ENCODE peak calls at places on chromosomes 2 and 18, in four cellular contexts. N is HepG2, U is K562, K is GM12878. G is an unnamed sample.

GRCh38 chr2:33133436-33133835 is 186.7 kb downstream of the LTBP1 start:
- DNase-seq in N (no peak), U (peak), K (no peak), G (no peak)

GRCh38 chr2:11729362-11730212 is 16.8 kb upstream of the LPIN1 start:
- DNase-seq in N (no peak), U (no peak), K (no peak), G (no peak)

GRCh38 chr2:159984034-159984433 is 78.4 kb downstream of the PLA2R1 start:
- DNase-seq in N (no peak), U (no peak), K (no peak), G (no peak)

GRCh38 chr2:205103699-205104098 is 558.4 kb downstream of the PARD3B start:
- DNase-seq in N (no peak), U (no peak), K (no peak), G (no peak)

GRCh38 chr18:42574871-42575270 is 540.6 kb downstream of the RIT2 start:
- DNase-seq in N (no peak), U (no peak), K (no peak), G (no peak)

GRCh38 chr2:214481204-214481603 is 70.3 kb downstream of the VWC2L start:
- DNase-seq in N (no peak), U (no peak), K (no peak), G (no peak)

GRCh38 chr2:233287871-233288270 is 19.7 kb upstream of the SAG start:
- DNase-seq in N (no peak), U (no peak), K (no peak), G (no peak)

GRCh38 chr18:74126684-74127482 is 20.8 kb downstream of the FBXO15 start:
- DNase-seq in N (no peak), U (no peak), K (no peak), G (no peak)

GRCh38 chr2:190984595-190984994 is 29.4 kb downstream of the STAT1 start:
- DNase-seq in N (no peak), U (no peak), K (no peak), G (no peak)

GRCh38 chr2:5530022-5530696 is 162.0 kb upstream of the SOX11 start:
- DNase-seq in N (no peak), U (no peak), K (no peak), G (peak)

GRCh38 chr2:232999354-232999753 is 13.7 kb downstream of the NGEF start:
- DNase-seq in N (peak), U (no peak), K (no peak), G (peak)

GRCh38 chr2:67037655-67038054 is 359.5 kb upstream of the ETAA1 start:
- DNase-seq in N (no peak), U (no peak), K (no peak), G (no peak)

GRCh38 chr18:26071020-26071419 is 19.4 kb downstream of the SS18 start:
- DNase-seq in N (no peak), U (no peak), K (no peak), G (no peak)

GRCh38 chr2:199457147-199458016 is at the start of gene SATB2:
- DNase-seq in N (no peak), U (peak), K (no peak), G (peak)

GRCh38 chr2:50620783-50621182 is 411.1 kb downstream of the NRXN1 start:
- DNase-seq in N (no peak), U (no peak), K (no peak), G (no peak)

GRCh38 chr2:242063364-242064249 is 194.1 kb downstream of the RTP5 start:
- DNase-seq in N (no peak), U (no peak), K (no peak), G (no peak)

GRCh38 chr18:61322265-61322873 is 10.9 kb upstream of the CDH20 start:
- DNase-seq in N (peak), U (peak), K (no peak), G (peak)
- TF ChIP-seq ZBTB33 in N (no peak), U (no peak), K (no peak), G (no peak)

GRCh38 chr18:76914796-76915195 is 92.4 kb downstream of the ZNF236 start:
- DNase-seq in N (no peak), U (no peak), K (no peak), G (no peak)
- TF ChIP-seq RFX5 in N (no peak), U (no peak), K (no peak), G (no peak)

DNA sequence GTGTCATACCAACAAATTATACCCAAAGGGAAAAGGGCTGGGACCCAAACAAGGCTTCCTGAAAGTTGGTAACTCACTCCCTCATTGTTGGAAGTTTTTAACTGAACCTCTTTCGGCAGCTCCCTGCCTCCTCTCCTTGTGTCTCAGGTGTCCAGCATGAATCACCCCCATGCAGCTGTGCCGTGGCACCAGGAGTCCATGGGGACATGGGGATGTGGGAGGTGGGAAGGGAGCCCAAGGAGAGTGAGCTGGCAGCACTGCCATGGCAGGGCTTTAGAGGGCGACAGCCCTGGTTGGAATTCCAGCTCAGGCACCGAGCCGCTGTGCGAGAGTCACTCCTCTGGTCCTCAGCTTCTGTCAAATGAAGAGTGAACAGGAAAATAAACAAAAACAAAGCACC is 12.5 kb upstream of the GYPC start:
- DNase-seq in N (no peak), U (no peak), K (no peak), G (no peak)
- TF ChIP-seq CTCF in N (peak), U (no peak), K (no peak), G (no peak)

DNA sequence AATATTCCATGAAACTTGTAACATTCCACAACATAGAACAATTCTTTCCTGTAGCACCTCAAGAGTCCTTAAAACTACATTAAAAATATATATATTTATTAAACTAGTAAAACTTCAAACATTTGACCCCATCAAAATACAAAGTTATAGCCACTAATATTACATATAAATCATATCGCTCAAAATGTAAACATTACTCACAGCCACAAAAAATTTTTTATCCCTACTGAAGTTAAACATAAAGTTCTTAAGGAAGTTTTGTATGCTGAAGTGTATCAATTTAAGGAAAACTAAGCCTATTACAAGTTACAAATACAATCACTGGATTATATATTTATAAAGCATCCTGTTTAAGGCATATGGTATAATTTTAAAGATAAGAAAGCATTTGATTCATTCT is 80.3 kb upstream of the DNER start:
- DNase-seq in N (no peak), U (no peak), K (no peak), G (no peak)
- TF ChIP-seq ZBTB33 in N (no peak), U (no peak), K (no peak), G (no peak)

DNA sequence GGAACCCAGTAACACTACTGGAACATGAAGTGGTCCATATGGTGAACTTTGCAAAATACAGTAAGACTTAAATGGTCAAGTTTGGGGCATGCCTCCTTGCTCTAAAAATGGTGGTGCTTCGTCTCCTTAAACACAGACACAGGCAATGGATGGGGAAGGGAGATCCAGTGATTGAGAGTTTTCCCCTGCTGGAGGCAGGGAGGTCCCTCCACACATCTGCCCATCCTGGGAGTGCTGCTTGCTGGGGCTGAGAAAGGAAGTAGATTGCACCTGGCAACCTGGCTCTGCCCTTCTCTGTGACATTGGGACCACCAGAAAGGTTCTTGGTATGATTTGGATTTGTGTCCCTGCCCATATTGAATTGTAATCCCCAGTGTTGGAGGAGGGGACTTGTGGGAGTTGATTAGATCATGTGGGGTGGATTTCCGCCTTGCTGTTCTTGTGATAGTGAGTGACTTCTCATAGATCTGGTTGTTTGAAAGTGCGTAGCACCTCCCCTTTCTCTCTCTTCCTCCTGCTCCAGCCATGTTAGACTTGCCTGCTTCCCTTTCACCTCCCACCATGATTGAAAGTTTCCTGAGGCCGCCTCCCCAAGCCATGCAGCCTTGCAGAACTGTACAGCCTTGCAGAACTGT is 35.4 kb upstream of the SKOR2 start:
- DNase-seq in N (no peak), U (no peak), K (no peak), G (no peak)
- TF ChIP-seq RFX5 in N (no peak), U (no peak), K (no peak), G (no peak)

DNA sequence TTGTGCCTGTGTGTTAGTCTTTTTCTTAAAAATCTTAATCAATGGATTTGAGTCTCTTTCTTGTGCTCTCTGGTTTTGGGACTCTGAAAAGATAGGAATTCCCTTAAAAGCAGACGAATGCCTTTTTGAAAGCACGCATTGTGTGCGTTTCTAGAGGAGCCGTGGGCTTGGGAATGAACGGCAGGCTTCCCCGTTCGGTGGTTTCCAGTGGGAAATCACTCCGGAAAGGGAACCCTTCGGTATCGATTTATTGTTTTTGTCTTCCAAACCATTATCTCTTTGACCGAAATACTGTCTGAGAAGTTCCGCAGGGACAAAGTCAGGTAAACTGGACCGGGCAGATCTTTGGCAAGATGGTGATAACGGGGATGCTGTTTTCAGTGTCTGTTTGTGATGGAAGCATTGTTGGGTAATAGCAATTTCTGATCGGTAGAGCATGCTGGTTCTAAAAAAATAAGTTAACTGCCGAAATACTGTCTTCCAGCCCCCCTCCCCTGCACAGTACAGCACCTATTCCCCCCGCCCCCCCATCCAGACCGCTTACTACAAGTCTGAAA is 429 bp downstream of the SETBP1 start:
- DNase-seq in N (no peak), U (no peak), K (no peak), G (peak)
- TF ChIP-seq CTCF in N (no peak), U (no peak), K (no peak), G (no peak)

GRCh38 chr2:95024960-95025405 is 525 bp upstream of the MAL start:
- DNase-seq in N (no peak), U (no peak), K (no peak), G (no peak)
- TF ChIP-seq ZBTB33 in N (no peak), U (no peak), K (no peak), G (no peak)

DNA sequence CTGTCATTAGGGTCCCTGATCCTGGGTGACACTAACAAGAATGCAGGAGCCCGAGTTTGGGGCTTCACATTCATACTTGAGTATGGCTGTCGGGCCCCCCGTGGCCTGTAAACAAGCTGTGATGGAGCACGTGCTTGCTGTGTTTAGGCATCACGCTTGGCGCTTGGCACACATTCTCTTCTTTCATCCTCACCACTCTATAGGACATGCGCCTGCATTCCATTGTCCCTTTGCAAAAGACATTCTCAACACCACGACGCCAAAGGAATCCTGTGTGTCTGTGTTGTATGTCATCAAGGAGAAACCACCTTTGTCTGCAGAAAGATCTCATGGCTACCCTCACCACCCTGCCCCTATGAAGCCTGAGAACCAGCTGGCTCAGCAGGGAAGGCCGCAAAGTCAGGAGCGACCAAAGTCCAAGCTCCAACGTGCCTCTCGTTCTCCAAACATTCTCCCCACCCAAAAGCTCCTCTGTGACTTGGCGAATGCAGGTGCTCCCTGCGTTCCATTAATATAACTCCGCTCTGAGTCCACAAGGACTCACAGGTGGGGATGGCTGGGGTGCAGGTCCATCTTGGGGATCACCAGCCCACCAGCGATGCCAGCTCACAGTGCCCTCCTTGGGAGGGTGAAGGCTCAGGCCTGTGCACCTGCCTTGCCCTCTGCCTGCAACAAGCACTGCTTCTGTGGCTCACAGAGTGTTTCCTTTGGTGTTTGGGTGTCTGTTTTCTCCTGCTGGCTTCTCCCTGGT is 6.2 kb upstream of the PER2 start:
- DNase-seq in N (peak), U (no peak), K (no peak), G (no peak)
- TF ChIP-seq RFX5 in N (no peak), U (no peak), K (no peak), G (no peak)

GRCh38 chr2:3741372-3741771 is 38.0 kb downstream of the DCDC2C start:
- DNase-seq in N (no peak), U (no peak), K (no peak), G (no peak)

GRCh38 chr2:3737128-3737527 is 33.8 kb downstream of the DCDC2C start:
- DNase-seq in N (no peak), U (no peak), K (no peak), G (no peak)

GRCh38 chr2:3736112-3736511 is 32.7 kb downstream of the DCDC2C start:
- DNase-seq in N (no peak), U (no peak), K (no peak), G (no peak)

GRCh38 chr2:3739313-3739712 is 35.9 kb downstream of the DCDC2C start:
- DNase-seq in N (no peak), U (no peak), K (no peak), G (no peak)

DNA sequence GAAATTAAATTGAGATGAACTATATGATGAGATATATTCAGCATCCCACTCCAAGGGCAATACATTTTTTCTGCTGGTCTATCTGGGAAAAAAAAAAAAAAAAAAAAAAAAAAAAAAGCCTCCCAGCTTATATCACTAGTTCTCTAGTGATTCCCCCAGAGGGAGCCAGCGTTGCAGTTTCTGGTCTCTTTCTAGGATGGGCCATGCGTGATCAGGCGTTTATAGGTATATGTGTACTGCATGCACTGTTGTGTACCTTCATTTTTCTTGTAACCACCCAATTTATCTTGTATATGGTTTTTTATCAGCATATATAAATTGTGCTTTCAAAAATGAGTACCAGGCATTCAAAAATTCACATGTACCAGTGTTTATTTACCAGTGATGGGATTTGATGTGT is 35.1 kb downstream of the DCDC2C start:
- DNase-seq in N (peak), U (peak), K (no peak), G (peak)
- TF ChIP-seq CTCF in N (peak), U (peak), K (no peak), G (peak)